ENCODE peak calls at places on chromosomes 1 and 21, in nine cellular contexts. D is colonic mucosa, Q is A549, N is cardiac muscle cell, A is tibial nerve, R is testis, E is heart right ventricle, K is transverse colon, G is thoracic aorta. O is an unnamed sample.
A peak's percentile ranks its signal among the peaks of the same experiment; 100 is the strongest.

GRCh38 chr21:43697758-43698643 is 20.9 kb upstream of the PDXK start:
- DNase-seq in E (no peak), N (peak; percentile 48), Q (no peak), A (no peak), K (no peak), G (no peak), D (no peak), R (no peak), O (no peak)

GRCh38 chr1:89721351-89721750 is 88.4 kb downstream of the LRRC8C start:
- DNase-seq in G (no peak), E (no peak), A (no peak), K (no peak), D (no peak), N (peak; percentile 69), R (no peak), Q (no peak), O (no peak)

GRCh38 chr1:150545486-150546032 is 3.6 kb upstream of the ADAMTSL4 start:
- DNase-seq in R (no peak), E (no peak), D (no peak), K (no peak), A (no peak), N (no peak), Q (no peak), G (no peak), O (no peak)

GRCh38 chr1:43952731-43953350 is 6.1 kb downstream of the IPO13 start:
- DNase-seq in E (no peak), N (no peak), G (no peak), R (no peak), Q (no peak), A (no peak), D (no peak), K (no peak), O (no peak)

GRCh38 chr1:903305-903704 is 20.4 kb upstream of the SAMD11 start:
- DNase-seq in R (peak; percentile 11), E (no peak), N (no peak), G (no peak), D (no peak), A (no peak), K (no peak), Q (no peak), O (no peak)

GRCh38 chr1:193062698-193063463 is 3.5 kb downstream of the RO60 start:
- DNase-seq in D (no peak), Q (no peak), G (no peak), N (no peak), E (no peak), K (no peak), A (no peak), R (no peak), O (no peak)

GRCh38 chr1:28680141-28680540 is 11.6 kb downstream of the GMEB1 start:
- DNase-seq in R (no peak), G (no peak), K (no peak), Q (no peak), E (no peak), A (no peak), N (no peak), D (no peak), O (no peak)

GRCh38 chr1:112524986-112525385 is 16.2 kb downstream of the WNT2B start:
- DNase-seq in E (no peak), N (no peak), K (no peak), A (no peak), Q (no peak), R (no peak), G (no peak), D (no peak), O (no peak)

GRCh38 chr1:151326619-151327222 is 495 bp downstream of the PI4KB start:
- DNase-seq in Q (peak; percentile 16), K (peak; percentile 57), G (no peak), N (peak; percentile 60), A (peak; percentile 42), D (peak; percentile 64), E (no peak), R (peak; percentile 61), O (peak; percentile 61)

GRCh38 chr1:223500560-223501425 is 107.6 kb downstream of the CCDC185 start:
- DNase-seq in G (no peak), A (no peak), R (no peak), K (no peak), N (peak; percentile 87), D (no peak), E (no peak), Q (peak; percentile 56), O (peak; percentile 16)

GRCh38 chr1:173867141-173867752 is 542 bp downstream of the GAS5 start:
- DNase-seq in D (no peak), K (no peak), A (no peak), N (no peak), R (no peak), E (peak; percentile 16), Q (no peak), G (no peak), O (peak; percentile 26)

GRCh38 chr1:100793661-100794060 is 74.1 kb downstream of the VCAM1 start:
- DNase-seq in K (no peak), R (no peak), G (no peak), Q (no peak), A (no peak), N (no peak), E (no peak), D (no peak), O (no peak)

GRCh38 chr1:64133036-64133435 is 70.4 kb upstream of the UBE2U start:
- DNase-seq in R (no peak), E (no peak), G (no peak), D (no peak), K (no peak), N (peak; percentile 81), Q (peak; percentile 63), A (no peak), O (no peak)

GRCh38 chr21:39452207-39452964 is 616 bp downstream of the SH3BGR start:
- DNase-seq in R (no peak), A (no peak), Q (peak; percentile 9), N (peak; percentile 73), E (no peak), G (no peak), D (no peak), K (no peak), O (no peak)

GRCh38 chr1:20242890-20243479 is 47.7 kb upstream of the VWA5B1 start:
- DNase-seq in R (peak; percentile 54), E (no peak), A (no peak), K (no peak), Q (no peak), D (no peak), N (no peak), G (no peak), O (no peak)

GRCh38 chr1:219689774-219690173 is 76.9 kb upstream of the ZC3H11B start:
- DNase-seq in N (no peak), A (no peak), G (no peak), E (no peak), R (no peak), D (no peak), K (no peak), Q (no peak), O (no peak)

GRCh38 chr1:31755197-31755611 is 8.9 kb downstream of the ADGRB2 start:
- DNase-seq in G (no peak), N (no peak), K (no peak), R (peak; percentile 42), E (peak; percentile 63), Q (no peak), D (no peak), A (no peak), O (no peak)

GRCh38 chr1:50493710-50494109 is 70.5 kb upstream of the DMRTA2 start:
- DNase-seq in G (no peak), D (peak; percentile 49), R (no peak), A (no peak), K (peak; percentile 41), E (no peak), N (no peak), Q (no peak), O (no peak)

GRCh38 chr1:46547481-46548383 is 3.7 kb downstream of the KNCN start:
- DNase-seq in N (peak; percentile 70), G (no peak), D (no peak), A (peak; percentile 50), Q (peak; percentile 56), R (no peak), E (no peak), K (no peak), O (no peak)

DNA sequence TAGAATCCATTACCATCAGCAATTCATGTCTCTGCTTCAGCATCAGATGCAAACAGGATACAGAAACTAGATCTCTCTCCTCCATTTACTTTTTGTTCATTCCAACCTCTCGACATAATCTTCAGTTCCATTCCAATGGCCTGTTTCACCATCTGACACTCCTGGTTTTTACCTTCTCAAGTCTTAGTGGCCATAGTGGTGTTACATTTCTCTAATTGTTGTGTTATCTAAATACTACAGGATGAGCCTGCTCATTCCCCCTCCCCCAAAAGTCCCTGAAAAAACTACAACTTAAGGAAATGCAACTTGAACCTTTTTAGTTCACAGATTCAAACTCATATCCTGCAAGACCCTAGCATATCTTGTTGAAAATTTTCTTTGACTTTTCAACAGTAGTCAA is 4.0 kb downstream of the NRIP1 start:
- DNase-seq in R (no peak), Q (no peak), A (no peak), E (no peak), D (no peak), G (no peak), K (no peak), N (no peak), O (no peak)
- H3K4me1 ChIP-seq in R (peaks cover 52% of the 10 kb centered on the region), Q (peaks cover 35% of the 10 kb centered on the region), A (no peaks in the 10 kb centered on the region), E (peaks cover 73% of the 10 kb centered on the region), D (peaks cover 10% of the 10 kb centered on the region), G (peaks cover 33% of the 10 kb centered on the region), K (peaks cover 70% of the 10 kb centered on the region), N (peaks cover 44% of the 10 kb centered on the region), O (no peaks in the 10 kb centered on the region)

DNA sequence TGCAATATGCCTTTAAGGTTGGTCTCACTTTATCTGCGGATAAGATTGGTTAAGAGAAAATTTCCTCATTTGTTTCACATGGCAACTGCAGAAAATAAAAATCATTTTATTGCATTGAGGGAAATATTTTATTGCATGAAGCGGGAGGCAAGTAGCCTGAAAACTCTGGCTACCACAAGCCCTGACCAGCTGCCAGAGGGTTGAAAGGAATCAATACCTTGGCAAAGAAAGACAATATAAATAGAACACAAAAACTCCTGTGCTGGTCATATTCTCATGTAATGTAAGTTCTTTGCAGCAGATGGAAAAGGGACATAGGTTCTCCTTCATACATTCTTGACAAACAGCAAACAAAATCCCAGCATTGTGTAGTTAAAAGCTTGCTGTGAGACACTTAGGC is 58.5 kb downstream of the ERO1B start:
- DNase-seq in R (no peak), K (no peak), G (no peak), E (no peak), N (no peak), D (no peak), A (no peak), Q (no peak), O (no peak)
- TF ChIP-seq CTCF in R (no peak), K (no peak), G (no peak), E (no peak), N (no peak), D (no peak), A (no peak), Q (no peak), O (no peak)

DNA sequence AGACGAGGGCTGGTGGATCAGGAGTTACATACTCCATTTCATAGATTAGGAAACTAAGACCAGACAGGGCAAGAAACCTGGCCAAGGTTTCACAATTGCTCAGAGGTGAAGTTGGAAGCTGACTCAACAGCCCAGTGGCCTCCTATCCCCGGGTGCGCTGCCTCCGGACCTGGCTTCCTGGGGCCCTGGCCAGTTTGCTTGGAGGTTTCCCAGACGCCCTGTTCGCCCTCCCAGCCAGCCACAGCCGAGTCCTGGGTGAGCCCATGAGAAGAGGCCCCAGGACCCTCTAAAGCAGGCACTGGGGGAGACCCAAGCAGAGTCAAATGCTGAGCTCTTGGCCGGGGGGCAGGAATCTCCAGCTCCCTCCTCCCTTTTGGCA is 180.1 kb downstream of the ZBTB18 start:
- DNase-seq in E (no peak), A (no peak), N (peak; percentile 47), D (no peak), K (no peak), Q (no peak), R (no peak), G (no peak), O (no peak)
- H3K4me3 ChIP-seq in E (no peak overlapping the region), A (no peak overlapping the region), N (no peak overlapping the region), D (no peak overlapping the region), K (no peak overlapping the region), Q (peak overlapping the region; percentile 21), R (no peak overlapping the region), G (peak overlapping the region; percentile 50), O (no peak overlapping the region)

GRCh38 chr1:2525524-2525895 is 886 bp downstream of the PANK4 start:
- DNase-seq in A (no peak), E (no peak), D (no peak), Q (no peak), N (no peak), R (no peak), K (no peak), G (no peak), O (no peak)
- H3K4me1 ChIP-seq in A (no peaks in the 10 kb centered on the region), E (peaks cover 57% of the 10 kb centered on the region), D (peaks cover 11% of the 10 kb centered on the region), Q (peaks cover 34% of the 10 kb centered on the region), N (peaks cover 30% of the 10 kb centered on the region), R (peaks cover 46% of the 10 kb centered on the region), K (peaks cover 57% of the 10 kb centered on the region), G (peaks cover 43% of the 10 kb centered on the region), O (no peaks in the 10 kb centered on the region)

O was measured in uterus.